ENCODE peak calls at places on chromosome 19, in eight cellular contexts. L is heart right ventricle, V is brain microvascular endothelial cell, D is B cell, Y is SK-N-SH, R is ovary, J is fibroblast of the aortic adventitia, A is AG09319. Z is an unnamed sample.

GRCh38 chr19:1481224-1481892 is 2.3 kb upstream of the C19orf25 start:
- DNase-seq in V (no peak), R (no peak), L (no peak), Y (no peak), A (no peak), J (no peak), D (no peak), Z (no peak)

GRCh38 chr19:51808333-51808986 is 13.5 kb downstream of the FPR3 start:
- DNase-seq in A (peak; percentile 8), L (peak; percentile 34), Y (peak; percentile 7), V (no peak), J (peak; percentile 88), D (no peak), R (no peak), Z (no peak)

GRCh38 chr19:8304841-8305621 is 3.1 kb downstream of the CD320 start:
- DNase-seq in D (no peak), L (peak; percentile 4), A (no peak), R (peak; percentile 56), J (no peak), V (no peak), Y (peak; percentile 80), Z (no peak)

GRCh38 chr19:18815673-18816072 is 16.1 kb upstream of the UPF1 start:
- DNase-seq in A (no peak), L (no peak), D (no peak), J (no peak), Y (no peak), V (peak; percentile 30), R (no peak), Z (no peak)

GRCh38 chr19:36986601-36987000 is 70.5 kb downstream of the ZNF568 start:
- DNase-seq in V (no peak), Y (no peak), L (no peak), D (no peak), A (no peak), R (no peak), J (no peak), Z (no peak)

GRCh38 chr19:3346677-3347353 is 19.6 kb upstream of the NFIC start:
- DNase-seq in A (no peak), L (peak; percentile 69), D (no peak), R (peak; percentile 89), Y (no peak), V (no peak), J (peak; percentile 86), Z (no peak)

GRCh38 chr19:9406798-9407352 is 28.5 kb downstream of the ZNF266 start:
- DNase-seq in V (peak; percentile 91), R (peak; percentile 78), Y (peak; percentile 84), J (peak; percentile 86), A (peak; percentile 65), D (peak; percentile 65), L (peak; percentile 84), Z (peak; percentile 23)

GRCh38 chr19:1173845-1174809 is at the start of gene SBNO2:
- DNase-seq in L (peak; percentile 87), V (peak; percentile 78), R (peak; percentile 96), A (peak; percentile 58), D (peak; percentile 95), J (peak; percentile 82), Y (peak; percentile 100), Z (peak; percentile 83)

GRCh38 chr19:38792250-38793111 is 3.5 kb downstream of the LGALS7B start:
- DNase-seq in J (no peak), R (peak; percentile 62), D (peak; percentile 66), V (no peak), L (no peak), A (no peak), Y (no peak), Z (no peak)

GRCh38 chr19:12796146-12797071 is 5.1 kb downstream of the JUNB start:
- DNase-seq in V (peak; percentile 58), Y (peak; percentile 77), L (peak; percentile 78), A (peak; percentile 47), J (peak; percentile 86), D (peak; percentile 87), R (peak; percentile 82), Z (no peak)

GRCh38 chr19:15113245-15114152 is 6.3 kb downstream of the SYDE1 start:
- DNase-seq in L (no peak), V (no peak), Y (peak; percentile 48), R (no peak), A (no peak), D (no peak), J (no peak), Z (no peak)

DNA sequence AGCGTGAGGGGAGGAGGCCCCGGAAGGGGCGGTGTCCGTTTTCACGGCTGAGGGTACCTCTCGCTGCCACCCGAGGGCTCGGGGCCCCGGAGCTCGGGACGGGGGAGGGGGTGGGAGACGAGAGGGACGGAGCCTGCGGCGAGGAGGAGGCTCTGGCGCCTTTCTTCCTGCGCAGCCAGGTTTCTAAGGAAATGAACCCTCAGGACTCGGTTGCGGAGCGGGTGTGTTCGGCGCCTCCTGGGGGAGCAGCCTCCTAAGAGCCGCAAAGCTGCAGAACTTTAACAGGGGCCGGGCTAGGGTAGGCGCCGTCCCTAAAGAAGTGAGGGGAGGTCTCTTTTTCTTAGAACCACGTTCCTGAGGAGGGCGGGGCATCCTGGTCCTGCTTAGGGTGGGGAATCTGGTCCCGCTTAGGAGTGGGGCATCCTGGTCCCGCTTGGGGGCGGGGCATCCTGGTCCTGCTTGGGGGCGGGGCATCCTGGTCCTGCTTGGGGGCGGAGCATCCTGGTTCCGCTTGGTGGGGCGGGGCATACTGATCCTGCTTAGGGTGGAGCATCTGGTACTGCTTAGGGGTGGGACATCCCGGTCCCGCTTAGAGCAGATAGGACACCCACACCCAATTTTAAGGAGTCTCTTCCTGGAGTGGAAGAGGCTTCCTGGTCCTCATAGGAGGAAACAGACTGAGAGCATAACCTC is 6.2 kb downstream of the SYT5 start:
- DNase-seq in L (peak; percentile 66), V (peak; percentile 62), J (peak; percentile 80), Y (peak; percentile 74), A (peak; percentile 49), R (peak; percentile 54), D (no peak), Z (no peak)
- TF ChIP-seq CTCF in L (no peak), V (peak; percentile 23), J (peak; percentile 29), Y (no peak), A (peak; percentile 13), R (no peak), D (no peak), Z (no peak)

DNA sequence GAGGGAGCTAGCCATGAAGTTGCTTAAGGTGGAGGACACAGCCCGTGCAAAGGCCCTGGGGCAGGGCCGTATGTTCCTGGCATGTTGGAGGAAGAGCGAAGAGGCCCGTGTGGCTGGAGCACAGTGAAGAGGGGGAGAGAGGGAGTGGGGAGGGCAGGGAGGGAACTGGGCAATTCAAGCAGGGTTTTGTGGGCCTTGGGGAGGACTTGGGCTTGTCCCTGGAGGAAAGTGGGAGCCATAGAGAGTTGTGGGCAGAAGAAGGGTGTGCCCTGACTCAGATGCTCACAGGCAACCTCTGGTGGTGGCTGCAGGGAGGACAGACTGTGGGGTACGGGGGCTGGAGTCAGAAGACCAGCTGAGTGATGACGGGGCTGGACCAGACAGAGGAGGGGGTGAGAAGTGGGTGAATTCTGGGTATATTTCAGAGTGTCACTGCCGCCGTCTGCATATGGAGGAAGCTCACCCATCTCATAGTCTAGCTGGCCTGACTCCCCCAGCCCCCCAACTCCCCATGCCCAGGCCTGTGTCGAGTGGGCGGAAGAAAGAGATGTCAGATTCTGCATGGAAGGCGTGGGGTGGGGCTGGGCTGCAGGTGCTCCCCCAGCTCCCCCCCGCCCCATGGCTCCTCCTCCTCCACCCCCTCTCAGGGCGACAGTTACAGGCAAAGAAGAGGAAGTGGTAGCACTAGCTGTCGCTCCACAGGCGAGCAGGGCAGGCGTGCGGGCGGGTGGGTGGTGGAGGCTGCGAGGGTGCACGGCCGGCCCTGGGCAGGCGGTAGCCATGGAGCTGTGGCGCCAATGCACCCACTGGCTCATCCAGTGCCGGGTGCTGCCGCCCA is at the start of gene VAV1:
- DNase-seq in Y (peak; percentile 53), V (no peak), R (no peak), A (no peak), J (no peak), L (peak; percentile 32), D (peak; percentile 93), Z (no peak)
- TF ChIP-seq CTCF in Y (no peak), V (peak; percentile 22), R (no peak), A (no peak), J (no peak), L (no peak), D (peak; percentile 57), Z (no peak)

GRCh38 chr19:45424191-45425058 is 708 bp upstream of the ERCC1 start:
- DNase-seq in R (peak; percentile 63), A (peak; percentile 71), V (peak; percentile 91), Y (peak; percentile 67), L (peak; percentile 78), J (peak; percentile 89), D (no peak), Z (no peak)

GRCh38 chr19:45423033-45423588 is 606 bp downstream of the ERCC1 start:
- DNase-seq in A (no peak), R (no peak), V (no peak), Y (no peak), J (no peak), L (no peak), D (no peak), Z (no peak)

GRCh38 chr19:45423589-45424190 is at the start of gene ERCC1:
- DNase-seq in R (peak; percentile 98), V (peak; percentile 97), L (peak; percentile 95), Y (peak; percentile 98), D (peak; percentile 87), J (peak; percentile 93), A (peak; percentile 81), Z (peak; percentile 96)

DNA sequence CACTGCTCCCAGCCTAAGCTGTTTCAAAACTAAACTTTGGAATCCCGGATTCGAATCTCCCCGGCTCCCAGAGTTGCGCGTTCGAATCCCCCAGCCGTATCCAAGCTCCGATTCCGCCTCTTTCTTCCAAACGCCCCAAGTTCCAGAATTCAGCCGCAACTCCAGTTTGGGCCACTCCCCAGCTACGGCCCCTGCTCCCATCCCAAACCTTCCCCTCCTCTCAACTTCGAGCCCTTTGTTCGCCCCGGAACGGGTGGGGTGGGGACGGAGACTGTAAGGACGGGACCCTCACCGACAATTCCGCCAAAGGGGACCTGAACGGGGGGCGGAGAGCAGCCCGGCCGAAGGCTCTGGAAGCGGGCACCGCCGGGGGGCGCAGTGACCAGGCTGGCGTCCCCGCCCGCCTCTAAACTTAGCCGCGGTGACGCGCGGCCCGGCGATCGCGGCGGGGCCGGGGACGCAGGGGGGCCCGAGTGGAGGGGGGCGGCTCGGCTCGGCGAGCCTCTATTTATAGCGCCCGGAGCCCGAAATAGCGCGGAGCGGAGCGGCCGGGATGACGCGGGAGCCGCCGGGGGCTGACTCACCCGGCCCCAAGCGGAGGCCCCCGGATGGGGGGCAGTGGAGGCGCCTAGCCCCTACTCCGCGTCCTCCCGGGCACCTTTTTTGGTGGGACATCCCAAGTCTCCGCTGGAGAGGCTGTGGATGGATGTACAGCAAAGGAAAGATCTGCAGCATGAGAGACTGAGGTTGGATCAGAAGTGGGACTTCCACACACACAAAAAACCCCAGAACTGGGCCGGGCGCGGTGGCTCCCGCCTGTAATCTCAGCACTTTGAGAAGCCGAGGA is 4.9 kb upstream of the ERCC1 start:
- DNase-seq in V (peak; percentile 39), R (peak; percentile 69), J (no peak), A (no peak), Y (peak; percentile 83), L (peak; percentile 76), D (peak; percentile 68), Z (no peak)
- TF ChIP-seq CTCF in V (peak; percentile 64), R (no peak), J (peak; percentile 42), A (peak; percentile 44), Y (peak; percentile 63), L (peak; percentile 71), D (peak; percentile 32), Z (no peak)

DNA sequence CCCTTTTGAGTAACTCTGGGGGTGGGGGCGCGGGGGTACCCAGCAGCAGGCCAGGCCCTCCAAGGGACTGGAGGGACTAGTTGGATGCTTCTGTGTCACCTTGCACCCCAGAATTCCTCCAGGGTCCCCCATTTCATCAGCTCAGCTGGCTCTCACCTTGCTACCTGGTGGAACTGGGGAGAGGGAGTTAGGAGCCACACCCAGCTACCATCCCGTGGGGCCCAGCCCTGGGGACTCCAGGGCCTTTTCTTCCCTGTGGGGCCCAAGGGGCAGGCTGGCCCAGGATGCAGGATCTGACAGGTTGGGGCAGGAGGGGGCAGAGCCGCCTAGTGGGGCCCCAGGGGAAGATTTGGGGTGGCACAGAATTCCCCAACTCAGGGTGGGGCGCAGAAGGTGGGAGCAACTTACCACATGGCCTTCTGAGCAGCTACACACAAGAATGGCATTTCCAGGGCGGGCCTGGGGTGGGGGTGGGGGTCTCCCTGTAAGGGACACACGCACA is 32.8 kb upstream of the NANOS3 start:
- DNase-seq in R (peak; percentile 51), Y (no peak), L (no peak), D (peak; percentile 47), V (no peak), J (no peak), A (no peak), Z (no peak)
- TF ChIP-seq CTCF in R (no peak), Y (no peak), L (no peak), D (no peak), V (no peak), J (no peak), A (no peak), Z (no peak)

Z was measured in omental fat pad.